ENCODE peak calls at places on chromosomes 2 and 18, in six cellular contexts. F, Z, R, S, J and O are unnamed samples.

GRCh38 chr2:63581266-63581961 is 6.9 kb downstream of the WDPCP start:
- DNase-seq in F (no peak), Z (peak), R (no peak), S (no peak), J (no peak), O (no peak)

GRCh38 chr2:135612319-135612718 is 81.0 kb downstream of the R3HDM1 start:
- DNase-seq in F (no peak), Z (no peak), R (no peak), S (no peak), J (no peak), O (no peak)

GRCh38 chr2:234981197-234982095 is 29.6 kb downstream of the SH3BP4 start:
- DNase-seq in F (peak), Z (peak), R (peak), S (no peak), J (no peak), O (peak)

GRCh38 chr2:152556506-152556905 is 160.8 kb downstream of the PRPF40A start:
- DNase-seq in F (no peak), Z (no peak), R (no peak), S (no peak), J (no peak), O (no peak)

GRCh38 chr2:183927367-183928355 is 670.7 kb upstream of the ZNF804A start:
- DNase-seq in F (no peak), Z (peak), R (no peak), S (no peak), J (no peak), O (no peak)

GRCh38 chr18:74316257-74317180 is 880 bp downstream of the C18orf63 start:
- DNase-seq in F (no peak), Z (peak), R (no peak), S (no peak), J (no peak), O (no peak)

GRCh38 chr2:129459881-129460280 is 519.6 kb upstream of the RAB6C start:
- DNase-seq in F (no peak), Z (no peak), R (no peak), S (no peak), J (no peak), O (no peak)

GRCh38 chr2:38301340-38301968 is 75.6 kb downstream of the ATL2 start:
- DNase-seq in F (no peak), Z (no peak), R (no peak), S (no peak), J (no peak), O (no peak)

GRCh38 chr2:209423562-209424541 is at the start of gene MAP2:
- DNase-seq in F (peak), Z (peak), R (peak), S (peak), J (peak), O (peak)

GRCh38 chr2:42252464-42252863 is 83.3 kb downstream of the EML4 start:
- DNase-seq in F (no peak), Z (no peak), R (no peak), S (no peak), J (no peak), O (no peak)

GRCh38 chr18:41767960-41768359 is 187.1 kb upstream of the PIK3C3 start:
- DNase-seq in F (peak), Z (peak), R (no peak), S (peak), J (no peak), O (no peak)

GRCh38 chr2:27891820-27892105 is 1.2 kb downstream of the BABAM2 start:
- DNase-seq in F (no peak), Z (peak), R (no peak), S (no peak), J (no peak), O (peak)

GRCh38 chr2:128315122-128315828 is 3.4 kb downstream of the HS6ST1 start:
- DNase-seq in F (no peak), Z (no peak), R (no peak), S (peak), J (no peak), O (no peak)

GRCh38 chr18:62211323-62211828 is 24.3 kb downstream of the RELCH start:
- DNase-seq in F (no peak), Z (no peak), R (no peak), S (no peak), J (no peak), O (no peak)

GRCh38 chr2:200616656-200617055 is 30.8 kb downstream of the AOX1 start:
- DNase-seq in F (no peak), Z (peak), R (no peak), S (no peak), J (no peak), O (no peak)

GRCh38 chr18:58209326-58209725 is 165.3 kb downstream of the NEDD4L start:
- DNase-seq in F (no peak), Z (no peak), R (no peak), S (no peak), J (no peak), O (no peak)

GRCh38 chr18:23934863-23935262 is 79.7 kb upstream of the TTC39C start:
- DNase-seq in F (no peak), Z (no peak), R (no peak), S (no peak), J (no peak), O (no peak)

GRCh38 chr2:32864337-32864736 is 82.4 kb upstream of the LTBP1 start:
- DNase-seq in F (no peak), Z (peak), R (no peak), S (no peak), J (no peak), O (no peak)

GRCh38 chr2:221463235-221463896 is 108.7 kb downstream of the EPHA4 start:
- DNase-seq in F (no peak), Z (no peak), R (no peak), S (no peak), J (no peak), O (no peak)

GRCh38 chr18:71442830-71443229 is 1101.3 kb downstream of the CBLN2 start:
- DNase-seq in F (no peak), Z (peak), R (no peak), S (peak), J (no peak), O (no peak)

GRCh38 chr2:178304262-178304661 is 110.0 kb downstream of the OSBPL6 start:
- DNase-seq in F (no peak), Z (no peak), R (no peak), S (no peak), J (no peak), O (peak)

GRCh38 chr2:173198338-173198737 is 122.7 kb downstream of the MAP3K20 start:
- DNase-seq in F (no peak), Z (no peak), R (no peak), S (no peak), J (no peak), O (no peak)

GRCh38 chr18:56307354-56307753 is 331.0 kb downstream of the TXNL1 start:
- DNase-seq in F (no peak), Z (no peak), R (no peak), S (no peak), J (no peak), O (no peak)

GRCh38 chr2:104545055-104545454 is 308.9 kb upstream of the POU3F3 start:
- DNase-seq in F (no peak), Z (no peak), R (no peak), S (no peak), J (no peak), O (no peak)

GRCh38 chr2:145421841-145422240 is 901.9 kb upstream of the ZEB2 start:
- DNase-seq in F (no peak), Z (peak), R (no peak), S (no peak), J (no peak), O (no peak)

GRCh38 chr2:237687666-237688065 is 60.3 kb downstream of the LRRFIP1 start:
- DNase-seq in F (no peak), Z (peak), R (peak), S (no peak), J (no peak), O (peak)

GRCh38 chr2:51782874-51783765 is 751.2 kb upstream of the NRXN1 start:
- DNase-seq in F (no peak), Z (peak), R (no peak), S (no peak), J (no peak), O (no peak)